ENCODE peak calls at places on chromosomes 3 and 15, in four cellular contexts. I, E, L and B are unnamed samples.

GRCh38 chr15:39756806-39757522 is 25.7 kb downstream of the FSIP1 start:
- DNase-seq in I (peak; percentile 85), E (peak; percentile 65), L (no peak), B (peak; percentile 49)

GRCh38 chr3:46261926-46262594 is 19.8 kb downstream of the CCR3 start:
- DNase-seq in I (no peak), E (no peak), L (no peak), B (no peak)

GRCh38 chr3:138405486-138405885 is 28.9 kb upstream of the ESYT3 start:
- DNase-seq in I (no peak), E (no peak), L (no peak), B (no peak)

GRCh38 chr15:83210619-83211018 is 3.0 kb upstream of the HDGFL3 start:
- DNase-seq in I (peak; percentile 28), E (peak; percentile 94), L (peak; percentile 83), B (no peak)

GRCh38 chr15:90934256-90934948 is 683 bp upstream of the UNC45A start:
- DNase-seq in I (peak; percentile 86), E (peak; percentile 77), L (peak; percentile 87), B (peak; percentile 63)

GRCh38 chr3:37324752-37325407 is 150.5 kb upstream of the LRRFIP2 start:
- DNase-seq in I (peak; percentile 50), E (no peak), L (no peak), B (peak; percentile 86)

GRCh38 chr3:53218136-53218535 is 37.7 kb downstream of the TKT start:
- DNase-seq in I (no peak), E (no peak), L (no peak), B (no peak)

GRCh38 chr15:59436774-59437472 is 1.1 kb upstream of the FAM81A start:
- DNase-seq in I (peak; percentile 16), E (no peak), L (peak; percentile 37), B (no peak)

GRCh38 chr3:135896613-135897012 is 68.9 kb upstream of the PPP2R3A start:
- DNase-seq in I (peak; percentile 51), E (no peak), L (no peak), B (no peak)

GRCh38 chr3:11095932-11096265 is 58.4 kb upstream of the HRH1 start:
- DNase-seq in I (peak; percentile 46), E (no peak), L (no peak), B (peak; percentile 22)

GRCh38 chr3:9638147-9638546 is 11.2 kb upstream of the MTMR14 start:
- DNase-seq in I (no peak), E (no peak), L (no peak), B (no peak)

GRCh38 chr3:196055683-196056270 is 26.1 kb downstream of the TFRC start:
- DNase-seq in I (peak; percentile 16), E (no peak), L (no peak), B (no peak)

GRCh38 chr3:184262166-184262926 is 993 bp upstream of the CAMK2N2 start:
- DNase-seq in I (no peak), E (no peak), L (peak; percentile 72), B (no peak)

GRCh38 chr3:136685882-136686281 is 66.3 kb downstream of the STAG1 start:
- DNase-seq in I (no peak), E (no peak), L (no peak), B (no peak)

GRCh38 chr3:184015381-184016019 is 2.2 kb downstream of the ABCC5 start:
- DNase-seq in I (no peak), E (no peak), L (peak; percentile 71), B (no peak)

GRCh38 chr15:72796515-72797337 is 13.2 kb upstream of the ADPGK start:
- DNase-seq in I (peak; percentile 40), E (no peak), L (peak; percentile 93), B (no peak)

GRCh38 chr3:11290743-11291680 is 18.8 kb downstream of the ATG7 start:
- DNase-seq in I (peak; percentile 87), E (peak; percentile 50), L (no peak), B (peak; percentile 41)

GRCh38 chr15:78200276-78200930 is 34.0 kb downstream of the ACSBG1 start:
- DNase-seq in I (no peak), E (no peak), L (peak; percentile 3), B (no peak)

GRCh38 chr15:44798815-44799214 is 62.5 kb downstream of the TRIM69 start:
- DNase-seq in I (no peak), E (no peak), L (peak; percentile 44), B (no peak)

GRCh38 chr3:45861043-45861846 is 19.3 kb upstream of the LZTFL1 start:
- DNase-seq in I (no peak), E (no peak), L (no peak), B (no peak)

GRCh38 chr3:140349938-140350337 is 327.9 kb upstream of the TRIM42 start:
- DNase-seq in I (no peak), E (no peak), L (no peak), B (no peak)

GRCh38 chr15:45921376-45921775 is 286.5 kb downstream of the SQOR start:
- DNase-seq in I (peak; percentile 23), E (peak; percentile 87), L (no peak), B (no peak)

GRCh38 chr3:87733671-87734367 is 325.0 kb downstream of the CGGBP1 start:
- DNase-seq in I (no peak), E (peak; percentile 68), L (no peak), B (no peak)

GRCh38 chr15:72197460-72198409 is at the start of gene GRAMD2A:
- DNase-seq in I (peak; percentile 33), E (peak; percentile 65), L (peak; percentile 91), B (no peak)

GRCh38 chr15:77554306-77555080 is 78.2 kb downstream of the LINGO1 start:
- DNase-seq in I (no peak), E (no peak), L (peak; percentile 70), B (no peak)

GRCh38 chr3:38647217-38647970 is 2.1 kb downstream of the SCN5A start:
- DNase-seq in I (no peak), E (no peak), L (peak; percentile 4), B (no peak)

GRCh38 chr3:10996345-10997050 is 4.0 kb downstream of the SLC6A1 start:
- DNase-seq in I (no peak), E (no peak), L (no peak), B (no peak)

GRCh38 chr3:88742066-88742465 is 365.4 kb upstream of the EPHA3 start:
- DNase-seq in I (peak; percentile 9), E (no peak), L (no peak), B (peak; percentile 47)

GRCh38 chr15:82108489-82109078 is 62.8 kb upstream of the MEX3B start:
- DNase-seq in I (peak; percentile 68), E (peak; percentile 35), L (peak; percentile 57), B (no peak)

GRCh38 chr3:46538803-46539442 is 27.2 kb downstream of the LRRC2 start:
- DNase-seq in I (peak; percentile 83), E (no peak), L (no peak), B (peak; percentile 70)

GRCh38 chr3:62238003-62238402 is 135.3 kb downstream of the FEZF2 start:
- DNase-seq in I (no peak), E (no peak), L (no peak), B (no peak)

GRCh38 chr15:68471552-68471951 is 39.6 kb upstream of the ITGA11 start:
- DNase-seq in I (no peak), E (no peak), L (no peak), B (no peak)

GRCh38 chr15:98953000-98953776 is 54.4 kb downstream of the PGPEP1L start:
- DNase-seq in I (no peak), E (no peak), L (no peak), B (no peak)

GRCh38 chr3:65895084-65895483 is 143.6 kb downstream of the MAGI1 start:
- DNase-seq in I (no peak), E (no peak), L (no peak), B (no peak)

GRCh38 chr3:49747792-49748480 is 24.2 kb upstream of the GMPPB start:
- DNase-seq in I (peak; percentile 88), E (peak; percentile 61), L (no peak), B (peak; percentile 31)

GRCh38 chr3:186165331-186165730 is 56.4 kb upstream of the ETV5 start:
- DNase-seq in I (no peak), E (no peak), L (no peak), B (no peak)

GRCh38 chr3:128736598-128736997 is 10.6 kb downstream of the RAB7A start:
- DNase-seq in I (peak; percentile 41), E (peak; percentile 86), L (no peak), B (no peak)